ENCODE peak calls at places on chromosomes 12 and 14, in nine cellular contexts. G is endothelial cell of umbilical vein, Y is tibial nerve, L is adrenal gland, A is heart left ventricle, X is esophagus muscularis mucosa, M is transverse colon, R is H1, Z is H54. Q is an unnamed sample.
A peak's percentile ranks its signal among the peaks of the same experiment; 100 is the strongest.

GRCh38 chr12:116697305-116698130 is 40.4 kb downstream of the SPRING1 start:
- DNase-seq in G (no peak), L (peak; percentile 37), M (no peak), Z (no peak), A (no peak), Y (no peak), R (no peak), X (no peak), Q (no peak)

GRCh38 chr12:113420996-113421595 is 1.1 kb upstream of the SDSL start:
- DNase-seq in G (no peak), Z (no peak), Y (no peak), L (no peak), R (no peak), M (no peak), X (no peak), A (no peak), Q (no peak)

GRCh38 chr12:118359541-118359915 is 13.2 kb downstream of the TAOK3 start:
- DNase-seq in X (no peak), A (no peak), G (no peak), R (no peak), L (no peak), M (peak; percentile 38), Y (no peak), Z (no peak), Q (no peak)

GRCh38 chr12:22879203-22879602 is 254.2 kb downstream of the ETNK1 start:
- DNase-seq in G (no peak), M (no peak), R (no peak), L (no peak), Z (no peak), Y (no peak), X (no peak), A (no peak), Q (no peak)

GRCh38 chr14:50766338-50766886 is 64.5 kb downstream of the NIN start:
- DNase-seq in M (no peak), A (no peak), L (no peak), X (no peak), G (no peak), R (no peak), Z (no peak), Y (no peak), Q (no peak)

GRCh38 chr14:103641181-103641580 is 12.2 kb downstream of the KLC1 start:
- DNase-seq in Z (no peak), G (no peak), R (no peak), Y (no peak), M (no peak), X (no peak), L (peak; percentile 38), A (no peak), Q (no peak)

GRCh38 chr12:53174881-53175491 is 5.5 kb upstream of the ZNF740 start:
- DNase-seq in Z (no peak), M (no peak), G (peak; percentile 28), L (peak; percentile 48), A (no peak), R (no peak), X (no peak), Y (no peak), Q (no peak)

GRCh38 chr14:104787736-104788532 is 7.6 kb downstream of the AKT1 start:
- DNase-seq in Z (no peak), Y (no peak), X (no peak), A (no peak), R (no peak), M (no peak), L (no peak), G (no peak), Q (no peak)

GRCh38 chr12:45634273-45634917 is 95.1 kb upstream of the ARID2 start:
- DNase-seq in X (no peak), L (no peak), G (no peak), Z (no peak), M (no peak), A (no peak), R (no peak), Y (no peak), Q (no peak)

GRCh38 chr12:110846615-110847566 is at the start of gene CCDC63:
- DNase-seq in A (peak; percentile 61), R (peak; percentile 83), Y (peak; percentile 20), G (peak; percentile 50), Z (no peak), M (peak; percentile 60), L (peak; percentile 61), X (no peak), Q (no peak)

GRCh38 chr12:25023808-25024207 is 74.9 kb upstream of the BCAT1 start:
- DNase-seq in L (no peak), Z (no peak), X (no peak), R (no peak), Y (no peak), A (no peak), G (no peak), M (no peak), Q (no peak)

GRCh38 chr14:75515631-75515999 is 6.7 kb upstream of the BATF start:
- DNase-seq in M (no peak), Z (no peak), Y (no peak), L (no peak), G (no peak), A (no peak), X (peak; percentile 91), R (no peak), Q (no peak)

GRCh38 chr12:47812797-47813490 is 6.8 kb downstream of the HDAC7 start:
- DNase-seq in R (peak; percentile 83), Z (peak; percentile 90), X (peak; percentile 98), Y (peak; percentile 79), G (peak; percentile 87), A (peak; percentile 91), M (peak; percentile 89), L (peak; percentile 96), Q (no peak)

GRCh38 chr14:65336191-65336591 is 76.3 kb upstream of the FUT8 start:
- DNase-seq in X (no peak), R (no peak), Z (no peak), G (no peak), Y (no peak), M (no peak), L (no peak), A (no peak), Q (no peak)

GRCh38 chr12:46043972-46044520 is 53.7 kb upstream of the SCAF11 start:
- DNase-seq in L (no peak), X (no peak), Y (no peak), A (no peak), R (no peak), M (no peak), Z (no peak), G (no peak), Q (no peak)

GRCh38 chr12:1517007-1517406 is 77.4 kb downstream of the FBXL14 start:
- DNase-seq in X (no peak), A (no peak), Z (no peak), G (no peak), M (no peak), R (peak; percentile 90), L (no peak), Y (no peak), Q (no peak)
- TF ChIP-seq POLR2A in X (no peak), A (no peak), Z (no peak), G (no peak), M (no peak), R (no peak), L (no peak), Y (no peak), Q (no peak)

GRCh38 chr12:114504311-114504710 is 98.4 kb upstream of the TBX5 start:
- DNase-seq in R (no peak), Z (no peak), A (no peak), G (no peak), X (no peak), L (no peak), M (no peak), Y (no peak), Q (no peak)
- TF ChIP-seq POLR2A in R (no peak), Z (no peak), A (no peak), G (no peak), X (no peak), L (no peak), M (no peak), Y (no peak), Q (no peak)

GRCh38 chr12:49643961-49644619 is 20.7 kb downstream of the PRPF40B start:
- DNase-seq in Y (no peak), A (no peak), G (no peak), Z (no peak), X (no peak), L (no peak), M (no peak), R (no peak), Q (no peak)
- TF ChIP-seq POLR2A in Y (no peak), A (no peak), G (peak; percentile 33), Z (no peak), X (no peak), L (no peak), M (no peak), R (no peak), Q (no peak)

DNA sequence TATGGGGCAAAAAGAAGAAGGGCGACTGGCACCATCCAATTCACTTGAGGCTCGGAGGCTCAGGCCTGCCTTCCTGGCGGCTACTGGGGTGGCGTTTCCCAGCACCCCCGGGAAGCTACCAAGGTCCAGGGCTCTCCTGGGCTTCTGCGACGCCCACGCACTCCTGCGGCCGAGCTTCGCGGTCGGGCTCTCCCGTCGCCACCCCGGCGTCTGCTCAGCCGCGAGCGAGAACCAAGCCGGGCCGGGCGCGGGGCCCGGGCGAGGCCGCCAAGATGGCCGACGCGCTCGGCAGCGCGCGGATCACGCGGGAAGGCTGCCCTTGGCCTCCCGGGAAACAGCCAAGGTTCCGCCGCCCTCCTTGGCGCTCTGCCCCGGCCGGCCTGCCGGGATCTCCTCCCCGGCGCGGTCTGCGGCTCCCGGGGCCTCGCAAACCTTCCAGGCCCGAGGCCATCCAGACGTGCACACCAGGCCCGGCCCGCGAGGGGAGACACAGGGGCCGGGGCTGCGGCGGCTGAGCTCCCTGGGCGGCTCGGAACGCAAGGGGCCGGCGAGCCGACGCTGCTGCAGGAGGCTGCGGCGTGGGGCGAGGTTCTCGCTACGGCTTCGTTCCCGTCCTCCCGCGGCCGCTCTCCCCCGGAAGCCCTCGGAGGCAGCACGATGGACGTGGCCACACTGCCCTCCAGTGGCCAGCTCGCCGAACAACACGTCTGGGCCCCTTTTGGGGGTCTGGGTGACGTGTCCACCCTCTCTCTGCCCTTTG is 23.5 kb upstream of the ZFP36L1 start:
- DNase-seq in G (peak; percentile 89), X (no peak), R (peak; percentile 99), M (peak; percentile 92), Z (peak; percentile 76), L (peak; percentile 90), Y (peak; percentile 82), A (peak; percentile 92), Q (peak; percentile 51)
- TF ChIP-seq POLR2A in G (peak; percentile 46), X (no peak), R (no peak), M (peak; percentile 60), Z (no peak), L (no peak), Y (peak; percentile 62), A (peak; percentile 51), Q (peak; percentile 32)

Q was measured in esophagus squamous epithelium.